ENCODE peak calls at places on chromosomes 12 and 14, in six cellular contexts. One of them, this sample, is unnamed. For H3K9me3, the result is how much of the 10 kb centered on the place peaks cover.

GRCh38 chr14:96253140-96253539 is 2.9 kb upstream of the BDKRB1 start:
- DNase-seq in ascending aorta: no peak
- DNase-seq in heart left ventricle: no peak
- DNase-seq in tibial artery: no peak
- DNase-seq in astrocyte: peak
- DNase-seq in adrenal gland: no peak
- DNase-seq in this sample: no peak

GRCh38 chr12:101038289-101038871 is 171.7 kb downstream of the SLC5A8 start:
- DNase-seq in heart left ventricle: no peak
- DNase-seq in ascending aorta: no peak
- DNase-seq in tibial artery: no peak
- DNase-seq in adrenal gland: no peak
- DNase-seq in astrocyte: no peak
- DNase-seq in this sample: no peak

GRCh38 chr12:109089683-109090082 is 3.6 kb downstream of the ALKBH2 start:
- DNase-seq in tibial artery: no peak
- DNase-seq in heart left ventricle: no peak
- DNase-seq in adrenal gland: no peak
- DNase-seq in ascending aorta: no peak
- DNase-seq in astrocyte: no peak
- DNase-seq in this sample: no peak

GRCh38 chr12:78439666-78440065 is 424.9 kb upstream of the SYT1 start:
- DNase-seq in astrocyte: no peak
- DNase-seq in adrenal gland: no peak
- DNase-seq in tibial artery: no peak
- DNase-seq in heart left ventricle: no peak
- DNase-seq in ascending aorta: no peak
- DNase-seq in this sample: no peak

GRCh38 chr12:8644345-8645248 is 18.0 kb downstream of the MFAP5 start:
- DNase-seq in astrocyte: no peak
- DNase-seq in ascending aorta: no peak
- DNase-seq in heart left ventricle: no peak
- DNase-seq in tibial artery: no peak
- DNase-seq in adrenal gland: no peak
- DNase-seq in this sample: no peak

GRCh38 chr12:69502342-69503081 is 32.3 kb downstream of the FRS2 start:
- DNase-seq in heart left ventricle: no peak
- DNase-seq in ascending aorta: no peak
- DNase-seq in adrenal gland: peak
- DNase-seq in tibial artery: no peak
- DNase-seq in astrocyte: peak
- DNase-seq in this sample: no peak

GRCh38 chr14:100449225-100449987 is 126.3 kb downstream of the SLC25A47 start:
- DNase-seq in adrenal gland: no peak
- DNase-seq in astrocyte: no peak
- DNase-seq in heart left ventricle: no peak
- DNase-seq in tibial artery: no peak
- DNase-seq in ascending aorta: no peak
- DNase-seq in this sample: no peak

GRCh38 chr14:68884031-68885030 is 91.5 kb upstream of the ZFP36L1 start:
- DNase-seq in ascending aorta: no peak
- DNase-seq in astrocyte: peak
- DNase-seq in heart left ventricle: peak
- DNase-seq in adrenal gland: peak
- DNase-seq in tibial artery: peak
- DNase-seq in this sample: no peak

GRCh38 chr12:101552277-101552676 is 42.5 kb upstream of the MYBPC1 start:
- DNase-seq in astrocyte: no peak
- DNase-seq in ascending aorta: no peak
- DNase-seq in adrenal gland: peak
- DNase-seq in tibial artery: no peak
- DNase-seq in heart left ventricle: no peak
- DNase-seq in this sample: no peak

GRCh38 chr12:126727218-126727601 is 1539.8 kb upstream of the TMEM132C start:
- DNase-seq in astrocyte: no peak
- DNase-seq in tibial artery: no peak
- DNase-seq in heart left ventricle: no peak
- DNase-seq in adrenal gland: no peak
- DNase-seq in ascending aorta: no peak
- DNase-seq in this sample: no peak
- H3K9me3 ChIP-seq in astrocyte: under half
- H3K9me3 ChIP-seq in tibial artery: under half
- H3K9me3 ChIP-seq in heart left ventricle: under half
- H3K9me3 ChIP-seq in adrenal gland: under half
- H3K9me3 ChIP-seq in ascending aorta: under half
- H3K9me3 ChIP-seq in this sample: under half

GRCh38 chr12:38155020-38155395 is 161.6 kb upstream of the ALG10B start:
- DNase-seq in tibial artery: no peak
- DNase-seq in heart left ventricle: no peak
- DNase-seq in adrenal gland: no peak
- DNase-seq in ascending aorta: no peak
- DNase-seq in astrocyte: no peak
- DNase-seq in this sample: no peak
- H3K9me3 ChIP-seq in tibial artery: under half
- H3K9me3 ChIP-seq in heart left ventricle: under half
- H3K9me3 ChIP-seq in adrenal gland: under half
- H3K9me3 ChIP-seq in ascending aorta: under half
- H3K9me3 ChIP-seq in astrocyte: under half
- H3K9me3 ChIP-seq in this sample: under half

DNA sequence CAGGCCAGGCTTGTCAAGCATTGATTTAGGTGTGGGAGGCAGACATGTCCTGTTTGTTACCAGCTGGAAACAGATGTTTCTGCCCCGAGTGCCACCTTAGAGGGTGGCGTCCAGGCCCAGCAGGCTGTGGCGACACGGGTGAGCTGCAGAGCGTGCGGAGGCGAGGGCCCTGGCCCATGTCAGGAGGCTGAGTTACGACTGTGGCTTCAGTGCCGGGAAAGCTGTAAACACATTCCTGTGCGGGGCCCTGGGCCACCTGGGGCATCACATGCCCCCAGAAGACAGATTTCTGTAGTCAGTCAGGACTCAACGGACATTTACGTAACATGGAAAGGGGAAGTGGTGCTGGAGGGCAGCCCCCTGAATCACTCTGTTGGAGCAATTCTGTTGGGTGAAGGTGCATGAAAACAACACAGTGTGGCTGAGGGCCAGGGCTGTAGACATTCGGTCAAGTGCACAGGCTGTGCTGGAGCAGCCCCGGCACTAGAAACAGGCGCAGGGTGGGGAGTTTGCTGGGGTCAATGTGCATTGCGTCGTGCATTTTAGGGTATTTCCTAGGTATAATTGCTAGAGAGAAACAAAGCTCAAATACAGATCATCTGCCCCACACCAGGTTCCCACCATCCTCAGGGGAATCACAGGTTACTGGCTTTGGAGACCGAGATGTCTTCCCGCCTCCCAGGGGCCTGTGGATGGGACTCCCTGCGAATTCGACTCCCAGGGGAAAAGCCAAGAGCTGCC is 291.8 kb downstream of the TMEM121 start:
- DNase-seq in tibial artery: no peak
- DNase-seq in ascending aorta: no peak
- DNase-seq in adrenal gland: no peak
- DNase-seq in heart left ventricle: no peak
- DNase-seq in astrocyte: no peak
- DNase-seq in this sample: no peak
- H3K9me3 ChIP-seq in tibial artery: under half
- H3K9me3 ChIP-seq in ascending aorta: under half
- H3K9me3 ChIP-seq in adrenal gland: under half
- H3K9me3 ChIP-seq in heart left ventricle: under half
- H3K9me3 ChIP-seq in astrocyte: under half
- H3K9me3 ChIP-seq in this sample: under half

GRCh38 chr12:42935090-42935489 is 345.5 kb upstream of the PRICKLE1 start:
- DNase-seq in astrocyte: no peak
- DNase-seq in adrenal gland: no peak
- DNase-seq in heart left ventricle: no peak
- DNase-seq in tibial artery: no peak
- DNase-seq in ascending aorta: no peak
- DNase-seq in this sample: no peak
- H3K9me3 ChIP-seq in astrocyte: under half
- H3K9me3 ChIP-seq in adrenal gland: under half
- H3K9me3 ChIP-seq in heart left ventricle: under half
- H3K9me3 ChIP-seq in tibial artery: under half
- H3K9me3 ChIP-seq in ascending aorta: under half
- H3K9me3 ChIP-seq in this sample: under half

GRCh38 chr14:62629070-62629580 is 416.1 kb downstream of the KCNH5 start:
- DNase-seq in ascending aorta: no peak
- DNase-seq in tibial artery: no peak
- DNase-seq in adrenal gland: no peak
- DNase-seq in heart left ventricle: no peak
- DNase-seq in astrocyte: no peak
- DNase-seq in this sample: no peak
- H3K9me3 ChIP-seq in ascending aorta: under half
- H3K9me3 ChIP-seq in tibial artery: under half
- H3K9me3 ChIP-seq in adrenal gland: under half
- H3K9me3 ChIP-seq in heart left ventricle: under half
- H3K9me3 ChIP-seq in astrocyte: under half
- H3K9me3 ChIP-seq in this sample: under half

GRCh38 chr12:21113266-21113665 is 17.7 kb upstream of the SLCO1B1 start:
- DNase-seq in astrocyte: no peak
- DNase-seq in tibial artery: no peak
- DNase-seq in adrenal gland: no peak
- DNase-seq in ascending aorta: no peak
- DNase-seq in heart left ventricle: no peak
- DNase-seq in this sample: no peak
- H3K9me3 ChIP-seq in astrocyte: under half
- H3K9me3 ChIP-seq in tibial artery: under half
- H3K9me3 ChIP-seq in adrenal gland: under half
- H3K9me3 ChIP-seq in ascending aorta: under half
- H3K9me3 ChIP-seq in heart left ventricle: under half
- H3K9me3 ChIP-seq in this sample: under half